ENCODE peak calls at places on chromosome 20, in four cellular contexts. One of them, this sample, is unnamed.

GRCh38 chr20:3705491-3705969 is 6.9 kb downstream of the SIGLEC1 start:
- ATAC-seq in CD8-positive, alpha-beta T cell: no peak
- ATAC-seq in heart right ventricle: no peak
- ATAC-seq in RWPE2: no peak
- ATAC-seq in this sample: no peak

GRCh38 chr20:37298190-37298939 is 8.9 kb downstream of the MANBAL start:
- ATAC-seq in CD8-positive, alpha-beta T cell: no peak
- ATAC-seq in heart right ventricle: no peak
- ATAC-seq in RWPE2: no peak
- ATAC-seq in this sample: no peak

GRCh38 chr20:5797843-5798462 is 47.8 kb downstream of the SHLD1 start:
- ATAC-seq in CD8-positive, alpha-beta T cell: no peak
- ATAC-seq in heart right ventricle: no peak
- ATAC-seq in RWPE2: no peak
- ATAC-seq in this sample: no peak

GRCh38 chr20:12575352-12576095 is 433.2 kb upstream of the SPTLC3 start:
- ATAC-seq in CD8-positive, alpha-beta T cell: no peak
- ATAC-seq in heart right ventricle: peak
- ATAC-seq in RWPE2: no peak
- ATAC-seq in this sample: peak

GRCh38 chr20:37760322-37760721 is 66.5 kb downstream of the CTNNBL1 start:
- ATAC-seq in CD8-positive, alpha-beta T cell: no peak
- ATAC-seq in heart right ventricle: no peak
- ATAC-seq in RWPE2: no peak
- ATAC-seq in this sample: no peak

GRCh38 chr20:2005831-2006426 is 12.1 kb upstream of the PDYN start:
- ATAC-seq in CD8-positive, alpha-beta T cell: no peak
- ATAC-seq in heart right ventricle: no peak
- ATAC-seq in RWPE2: peak
- ATAC-seq in this sample: no peak

GRCh38 chr20:51660741-51661608 is 107.2 kb downstream of the ATP9A start:
- ATAC-seq in CD8-positive, alpha-beta T cell: no peak
- ATAC-seq in heart right ventricle: no peak
- ATAC-seq in RWPE2: peak
- ATAC-seq in this sample: peak

GRCh38 chr20:363319-364078 is 16.6 kb downstream of the NRSN2 start:
- ATAC-seq in CD8-positive, alpha-beta T cell: no peak
- ATAC-seq in heart right ventricle: no peak
- ATAC-seq in RWPE2: peak
- ATAC-seq in this sample: no peak

GRCh38 chr20:21702553-21703467 is 2.7 kb upstream of the PAX1 start:
- ATAC-seq in CD8-positive, alpha-beta T cell: no peak
- ATAC-seq in heart right ventricle: peak
- ATAC-seq in RWPE2: peak
- ATAC-seq in this sample: no peak

GRCh38 chr20:55103188-55103587 is 627.8 kb downstream of the DOK5 start:
- ATAC-seq in CD8-positive, alpha-beta T cell: no peak
- ATAC-seq in heart right ventricle: no peak
- ATAC-seq in RWPE2: no peak
- ATAC-seq in this sample: no peak

GRCh38 chr20:61332016-61332975 is 80.2 kb downstream of the CDH4 start:
- ATAC-seq in CD8-positive, alpha-beta T cell: no peak
- ATAC-seq in heart right ventricle: no peak
- ATAC-seq in RWPE2: no peak
- ATAC-seq in this sample: no peak

GRCh38 chr20:41213150-41213820 is 75.9 kb downstream of the PLCG1 start:
- ATAC-seq in CD8-positive, alpha-beta T cell: no peak
- ATAC-seq in heart right ventricle: no peak
- ATAC-seq in RWPE2: peak
- ATAC-seq in this sample: no peak

GRCh38 chr20:25459111-25459830 is 51.8 kb downstream of the GINS1 start:
- ATAC-seq in CD8-positive, alpha-beta T cell: no peak
- ATAC-seq in heart right ventricle: no peak
- ATAC-seq in RWPE2: no peak
- ATAC-seq in this sample: no peak

GRCh38 chr20:40331249-40331648 is 357.8 kb downstream of the MAFB start:
- ATAC-seq in CD8-positive, alpha-beta T cell: no peak
- ATAC-seq in heart right ventricle: no peak
- ATAC-seq in RWPE2: no peak
- ATAC-seq in this sample: no peak

GRCh38 chr20:25139061-25139705 is 56.3 kb upstream of the ENTPD6 start:
- ATAC-seq in CD8-positive, alpha-beta T cell: no peak
- ATAC-seq in heart right ventricle: no peak
- ATAC-seq in RWPE2: peak
- ATAC-seq in this sample: no peak

GRCh38 chr20:51750037-51750769 is 18.0 kb downstream of the ATP9A start:
- ATAC-seq in CD8-positive, alpha-beta T cell: no peak
- ATAC-seq in heart right ventricle: peak
- ATAC-seq in RWPE2: peak
- ATAC-seq in this sample: peak

GRCh38 chr20:33719277-33719988 is 677 bp downstream of the PXMP4 start:
- ATAC-seq in CD8-positive, alpha-beta T cell: no peak
- ATAC-seq in heart right ventricle: no peak
- ATAC-seq in RWPE2: no peak
- ATAC-seq in this sample: no peak

GRCh38 chr20:29079769-29080690 is 2177.4 kb upstream of the DEFB115 start:
- ATAC-seq in CD8-positive, alpha-beta T cell: peak
- ATAC-seq in heart right ventricle: peak
- ATAC-seq in RWPE2: no peak
- ATAC-seq in this sample: peak

GRCh38 chr20:62282877-62283503 is 19.8 kb upstream of the ADRM1 start:
- ATAC-seq in CD8-positive, alpha-beta T cell: no peak
- ATAC-seq in heart right ventricle: peak
- ATAC-seq in RWPE2: no peak
- ATAC-seq in this sample: peak

GRCh38 chr20:37503256-37503927 is 17.7 kb upstream of the NNAT start:
- ATAC-seq in CD8-positive, alpha-beta T cell: no peak
- ATAC-seq in heart right ventricle: peak
- ATAC-seq in RWPE2: no peak
- ATAC-seq in this sample: no peak

GRCh38 chr20:38109657-38110524 is 55.2 kb downstream of the TGM2 start:
- ATAC-seq in CD8-positive, alpha-beta T cell: no peak
- ATAC-seq in heart right ventricle: peak
- ATAC-seq in RWPE2: peak
- ATAC-seq in this sample: peak

GRCh38 chr20:3250091-3250504 is 11.1 kb upstream of the SLC4A11 start:
- ATAC-seq in CD8-positive, alpha-beta T cell: no peak
- ATAC-seq in heart right ventricle: no peak
- ATAC-seq in RWPE2: no peak
- ATAC-seq in this sample: no peak

GRCh38 chr20:10434832-10435812 is at the start of gene SLX4IP:
- ATAC-seq in CD8-positive, alpha-beta T cell: peak
- ATAC-seq in heart right ventricle: peak
- ATAC-seq in RWPE2: peak
- ATAC-seq in this sample: peak

GRCh38 chr20:417801-418342 is 9.8 kb downstream of the RBCK1 start:
- ATAC-seq in CD8-positive, alpha-beta T cell: no peak
- ATAC-seq in heart right ventricle: no peak
- ATAC-seq in RWPE2: no peak
- ATAC-seq in this sample: no peak

GRCh38 chr20:38153011-38153329 is 12.1 kb downstream of the TGM2 start:
- ATAC-seq in CD8-positive, alpha-beta T cell: no peak
- ATAC-seq in heart right ventricle: no peak
- ATAC-seq in RWPE2: peak
- ATAC-seq in this sample: peak

GRCh38 chr20:57526067-57526884 is 1.3 kb upstream of the CTCFL start:
- ATAC-seq in CD8-positive, alpha-beta T cell: no peak
- ATAC-seq in heart right ventricle: no peak
- ATAC-seq in RWPE2: no peak
- ATAC-seq in this sample: no peak

GRCh38 chr20:62346398-62347150 is 20.5 kb downstream of the LAMA5 start:
- ATAC-seq in CD8-positive, alpha-beta T cell: no peak
- ATAC-seq in heart right ventricle: peak
- ATAC-seq in RWPE2: no peak
- ATAC-seq in this sample: no peak

GRCh38 chr20:33377366-33377765 is 24.0 kb downstream of the CDK5RAP1 start:
- ATAC-seq in CD8-positive, alpha-beta T cell: no peak
- ATAC-seq in heart right ventricle: no peak
- ATAC-seq in RWPE2: no peak
- ATAC-seq in this sample: no peak

GRCh38 chr20:16760431-16761304 is 12.5 kb downstream of the OTOR start:
- ATAC-seq in CD8-positive, alpha-beta T cell: no peak
- ATAC-seq in heart right ventricle: no peak
- ATAC-seq in RWPE2: peak
- ATAC-seq in this sample: no peak

GRCh38 chr20:51760905-51761544 is 7.2 kb downstream of the ATP9A start:
- ATAC-seq in CD8-positive, alpha-beta T cell: no peak
- ATAC-seq in heart right ventricle: no peak
- ATAC-seq in RWPE2: peak
- ATAC-seq in this sample: peak

GRCh38 chr20:13786143-13786828 is 1.5 kb downstream of the NDUFAF5 start:
- ATAC-seq in CD8-positive, alpha-beta T cell: no peak
- ATAC-seq in heart right ventricle: no peak
- ATAC-seq in RWPE2: no peak
- ATAC-seq in this sample: no peak

GRCh38 chr20:6473197-6473596 is 294.3 kb upstream of the BMP2 start:
- ATAC-seq in CD8-positive, alpha-beta T cell: no peak
- ATAC-seq in heart right ventricle: no peak
- ATAC-seq in RWPE2: peak
- ATAC-seq in this sample: no peak

GRCh38 chr20:54475334-54476287 is at the start of gene DOK5:
- ATAC-seq in CD8-positive, alpha-beta T cell: no peak
- ATAC-seq in heart right ventricle: peak
- ATAC-seq in RWPE2: peak
- ATAC-seq in this sample: peak

GRCh38 chr20:18090477-18090876 is 32.8 kb upstream of the OVOL2 start:
- ATAC-seq in CD8-positive, alpha-beta T cell: no peak
- ATAC-seq in heart right ventricle: no peak
- ATAC-seq in RWPE2: no peak
- ATAC-seq in this sample: no peak

GRCh38 chr20:17647391-17648305 is 34.4 kb downstream of the RRBP1 start:
- ATAC-seq in CD8-positive, alpha-beta T cell: no peak
- ATAC-seq in heart right ventricle: no peak
- ATAC-seq in RWPE2: no peak
- ATAC-seq in this sample: no peak

GRCh38 chr20:2750343-2751251 is 49.8 kb downstream of the CPXM1 start:
- ATAC-seq in CD8-positive, alpha-beta T cell: no peak
- ATAC-seq in heart right ventricle: no peak
- ATAC-seq in RWPE2: peak
- ATAC-seq in this sample: peak

GRCh38 chr20:44701889-44702288 is 13.3 kb upstream of the CCN5 start:
- ATAC-seq in CD8-positive, alpha-beta T cell: no peak
- ATAC-seq in heart right ventricle: no peak
- ATAC-seq in RWPE2: no peak
- ATAC-seq in this sample: no peak

GRCh38 chr20:44701116-44701865 is 13.9 kb upstream of the CCN5 start:
- ATAC-seq in CD8-positive, alpha-beta T cell: no peak
- ATAC-seq in heart right ventricle: no peak
- ATAC-seq in RWPE2: peak
- ATAC-seq in this sample: no peak

GRCh38 chr20:44703956-44704488 is 11.1 kb upstream of the CCN5 start:
- ATAC-seq in CD8-positive, alpha-beta T cell: no peak
- ATAC-seq in heart right ventricle: no peak
- ATAC-seq in RWPE2: no peak
- ATAC-seq in this sample: no peak

GRCh38 chr20:44703183-44703925 is 11.8 kb upstream of the CCN5 start:
- ATAC-seq in CD8-positive, alpha-beta T cell: no peak
- ATAC-seq in heart right ventricle: peak
- ATAC-seq in RWPE2: no peak
- ATAC-seq in this sample: peak

GRCh38 chr20:44702776-44703175 is 12.4 kb upstream of the CCN5 start:
- ATAC-seq in CD8-positive, alpha-beta T cell: no peak
- ATAC-seq in heart right ventricle: peak
- ATAC-seq in RWPE2: no peak
- ATAC-seq in this sample: peak
- H3K4me3 ChIP-seq in CD8-positive, alpha-beta T cell: no peak
- H3K4me3 ChIP-seq in heart right ventricle: no peak
- H3K4me3 ChIP-seq in RWPE2: no peak
- H3K4me3 ChIP-seq in this sample: no peak

GRCh38 chr20:48192109-48192508 is 406.8 kb upstream of the SULF2 start:
- ATAC-seq in CD8-positive, alpha-beta T cell: no peak
- ATAC-seq in heart right ventricle: no peak
- ATAC-seq in RWPE2: no peak
- ATAC-seq in this sample: no peak

GRCh38 chr20:48189177-48189576 is 403.9 kb upstream of the SULF2 start:
- ATAC-seq in CD8-positive, alpha-beta T cell: no peak
- ATAC-seq in heart right ventricle: no peak
- ATAC-seq in RWPE2: peak
- ATAC-seq in this sample: no peak

GRCh38 chr20:48193626-48194025 is 408.3 kb upstream of the SULF2 start:
- ATAC-seq in CD8-positive, alpha-beta T cell: no peak
- ATAC-seq in heart right ventricle: no peak
- ATAC-seq in RWPE2: no peak
- ATAC-seq in this sample: no peak

GRCh38 chr20:48190757-48191156 is 405.5 kb upstream of the SULF2 start:
- ATAC-seq in CD8-positive, alpha-beta T cell: no peak
- ATAC-seq in heart right ventricle: no peak
- ATAC-seq in RWPE2: no peak
- ATAC-seq in this sample: no peak

DNA sequence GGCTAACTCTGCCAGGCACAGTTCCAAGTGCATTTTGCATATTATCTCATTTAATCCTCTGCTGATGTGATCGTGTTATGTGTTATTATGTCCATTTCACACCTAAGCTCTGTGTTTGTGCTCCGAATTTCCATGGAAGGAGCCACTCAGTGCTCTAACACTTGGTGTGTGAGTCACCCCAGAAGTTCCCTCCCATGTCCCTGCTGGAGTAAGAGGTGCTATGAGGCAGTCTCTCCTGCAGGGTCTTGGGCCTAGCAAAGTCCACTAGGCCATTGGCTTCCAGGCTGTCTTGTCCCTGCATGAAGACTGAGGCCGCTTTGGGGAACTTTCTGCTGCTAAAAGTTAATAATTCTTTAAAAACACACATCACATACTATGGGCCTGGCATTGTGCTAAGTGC is 405.9 kb upstream of the SULF2 start:
- ATAC-seq in CD8-positive, alpha-beta T cell: no peak
- ATAC-seq in heart right ventricle: no peak
- ATAC-seq in RWPE2: peak
- ATAC-seq in this sample: no peak
- TF ChIP-seq CTCF in CD8-positive, alpha-beta T cell: no peak
- TF ChIP-seq CTCF in heart right ventricle: no peak
- TF ChIP-seq CTCF in RWPE2: no peak
- TF ChIP-seq CTCF in this sample: no peak

GRCh38 chr20:50429412-50429811 is 80.8 kb upstream of the PTPN1 start:
- ATAC-seq in CD8-positive, alpha-beta T cell: no peak
- ATAC-seq in heart right ventricle: no peak
- ATAC-seq in RWPE2: peak
- ATAC-seq in this sample: no peak
- H3K4me3 ChIP-seq in CD8-positive, alpha-beta T cell: no peak
- H3K4me3 ChIP-seq in heart right ventricle: no peak
- H3K4me3 ChIP-seq in RWPE2: peak
- H3K4me3 ChIP-seq in this sample: no peak

GRCh38 chr20:20407891-20408805 is 40.2 kb downstream of the INSM1 start:
- ATAC-seq in CD8-positive, alpha-beta T cell: no peak
- ATAC-seq in heart right ventricle: no peak
- ATAC-seq in RWPE2: peak
- ATAC-seq in this sample: no peak
- TF ChIP-seq CTCF in CD8-positive, alpha-beta T cell: no peak
- TF ChIP-seq CTCF in heart right ventricle: no peak
- TF ChIP-seq CTCF in RWPE2: peak
- TF ChIP-seq CTCF in this sample: no peak

GRCh38 chr20:31967830-31968249 is at the start of gene XKR7:
- ATAC-seq in CD8-positive, alpha-beta T cell: peak
- ATAC-seq in heart right ventricle: no peak
- ATAC-seq in RWPE2: peak
- ATAC-seq in this sample: no peak
- H3K4me3 ChIP-seq in CD8-positive, alpha-beta T cell: no peak
- H3K4me3 ChIP-seq in heart right ventricle: peak
- H3K4me3 ChIP-seq in RWPE2: peak
- H3K4me3 ChIP-seq in this sample: peak

This sample was measured in gastroesophageal sphincter.